ENCODE peak calls at places on chromosome 14, in nine cellular contexts. H is PC-9; P is Peyer's patch; Q is aorta; J is transverse colon; F is left ventricle myocardium inferior; U is dorsolateral prefrontal cortex; O is astrocyte; E is CD8-positive, alpha-beta memory T cell. T is an unnamed sample.

GRCh38 chr14:49250109-49250508 is 336.1 kb downstream of the RPS29 start:
- DNase-seq in H (no peak), P (no peak), Q (no peak), J (no peak), F (no peak), U (no peak), O (peak; percentile 54), E (no peak), T (no peak)

GRCh38 chr14:102040153-102040552 is 46.7 kb downstream of the HSP90AA1 start:
- DNase-seq in H (no peak), P (no peak), Q (no peak), J (no peak), F (no peak), U (no peak), O (no peak), E (no peak), T (no peak)

GRCh38 chr14:61525293-61526011 is 169.9 kb upstream of the HIF1A start:
- DNase-seq in H (peak; percentile 94), P (peak; percentile 65), Q (peak; percentile 84), J (peak; percentile 38), F (peak; percentile 65), U (no peak), O (peak; percentile 87), E (peak; percentile 37), T (peak; percentile 89)

GRCh38 chr14:105192866-105193731 is 12.0 kb upstream of the NUDT14 start:
- DNase-seq in H (no peak), P (no peak), Q (no peak), J (no peak), F (no peak), U (no peak), O (peak; percentile 28), E (no peak), T (no peak)

GRCh38 chr14:52641745-52642144 is 53.6 kb downstream of the ERO1A start:
- DNase-seq in H (no peak), P (no peak), Q (no peak), J (no peak), F (no peak), U (no peak), O (no peak), E (no peak), T (no peak)

GRCh38 chr14:103361868-103362267 is 23.3 kb upstream of the MARK3 start:
- DNase-seq in H (peak; percentile 58), P (no peak), Q (no peak), J (no peak), F (no peak), U (no peak), O (peak; percentile 96), E (no peak), T (no peak)

GRCh38 chr14:58808828-58809227 is 171.1 kb downstream of the DACT1 start:
- DNase-seq in H (no peak), P (no peak), Q (no peak), J (no peak), F (no peak), U (no peak), O (no peak), E (no peak), T (no peak)

GRCh38 chr14:55807059-55807499 is 227.1 kb downstream of the KTN1 start:
- DNase-seq in H (peak; percentile 83), P (peak; percentile 93), Q (peak; percentile 85), J (peak; percentile 96), F (peak; percentile 87), U (no peak), O (peak; percentile 85), E (peak; percentile 86), T (peak; percentile 81)

GRCh38 chr14:24392327-24393098 is 6.3 kb upstream of the NYNRIN start:
- DNase-seq in H (peak; percentile 49), P (no peak), Q (no peak), J (no peak), F (no peak), U (no peak), O (peak; percentile 46), E (no peak), T (no peak)

GRCh38 chr14:74459289-74459946 is 33.4 kb upstream of the SYNDIG1L start:
- DNase-seq in H (peak; percentile 65), P (no peak), Q (no peak), J (no peak), F (no peak), U (no peak), O (peak; percentile 23), E (no peak), T (peak; percentile 64)

GRCh38 chr14:28057286-28058011 is 709.1 kb upstream of the FOXG1 start:
- DNase-seq in H (no peak), P (no peak), Q (no peak), J (no peak), F (no peak), U (no peak), O (no peak), E (no peak), T (no peak)

GRCh38 chr14:78154827-78155226 is 15.3 kb upstream of the NRXN3 start:
- DNase-seq in H (no peak), P (no peak), Q (no peak), J (no peak), F (no peak), U (no peak), O (no peak), E (no peak), T (no peak)

GRCh38 chr14:36529062-36529461 is 9.0 kb upstream of the NKX2-1 start:
- DNase-seq in H (no peak), P (no peak), Q (no peak), J (no peak), F (no peak), U (no peak), O (no peak), E (no peak), T (no peak)

GRCh38 chr14:36767603-36768281 is 106.1 kb downstream of the PAX9 start:
- DNase-seq in H (peak; percentile 55), P (no peak), Q (no peak), J (no peak), F (no peak), U (no peak), O (peak; percentile 31), E (no peak), T (no peak)

GRCh38 chr14:105879503-105879866 is 353.1 kb downstream of the TMEM121 start:
- DNase-seq in H (no peak), P (no peak), Q (peak; percentile 38), J (no peak), F (no peak), U (no peak), O (no peak), E (no peak), T (peak; percentile 28)

GRCh38 chr14:92317511-92317910 is 5.5 kb upstream of the SLC24A4 start:
- DNase-seq in H (no peak), P (no peak), Q (no peak), J (no peak), F (no peak), U (no peak), O (peak; percentile 4), E (no peak), T (no peak)

GRCh38 chr14:74142523-74142922 is 57.8 kb downstream of the LIN52 start:
- DNase-seq in H (no peak), P (no peak), Q (no peak), J (no peak), F (no peak), U (no peak), O (no peak), E (no peak), T (no peak)

GRCh38 chr14:99793213-99794155 is at the start of gene EML1:
- DNase-seq in H (peak; percentile 51), P (peak; percentile 79), Q (peak; percentile 95), J (peak; percentile 69), F (peak; percentile 82), U (peak; percentile 86), O (peak; percentile 52), E (peak; percentile 70), T (peak; percentile 84)
- H3K4me3 ChIP-seq in H (peak within 1 kb of the TSS; percentile 47), P (peak within 1 kb of the TSS; percentile 71), Q (peak within 1 kb of the TSS; percentile 96), J (peak within 1 kb of the TSS; percentile 36), F (peak within 1 kb of the TSS; percentile 69), U (peak within 1 kb of the TSS; percentile 56), O (peak within 1 kb of the TSS; percentile 84), E (no peak within 1 kb of the TSS), T (peak within 1 kb of the TSS; percentile 82)

GRCh38 chr14:90796319-90796718 is 19.9 kb downstream of the TTC7B start:
- DNase-seq in H (no peak), P (no peak), Q (no peak), J (no peak), F (no peak), U (no peak), O (no peak), E (no peak), T (no peak)
- H3K27ac ChIP-seq in H (no peak overlapping the region), P (no peak overlapping the region), Q (no peak overlapping the region), J (no peak overlapping the region), F (no peak overlapping the region), U (peak overlapping the region; percentile 58), O (no peak overlapping the region), E (no peak overlapping the region), T (no peak overlapping the region)

DNA sequence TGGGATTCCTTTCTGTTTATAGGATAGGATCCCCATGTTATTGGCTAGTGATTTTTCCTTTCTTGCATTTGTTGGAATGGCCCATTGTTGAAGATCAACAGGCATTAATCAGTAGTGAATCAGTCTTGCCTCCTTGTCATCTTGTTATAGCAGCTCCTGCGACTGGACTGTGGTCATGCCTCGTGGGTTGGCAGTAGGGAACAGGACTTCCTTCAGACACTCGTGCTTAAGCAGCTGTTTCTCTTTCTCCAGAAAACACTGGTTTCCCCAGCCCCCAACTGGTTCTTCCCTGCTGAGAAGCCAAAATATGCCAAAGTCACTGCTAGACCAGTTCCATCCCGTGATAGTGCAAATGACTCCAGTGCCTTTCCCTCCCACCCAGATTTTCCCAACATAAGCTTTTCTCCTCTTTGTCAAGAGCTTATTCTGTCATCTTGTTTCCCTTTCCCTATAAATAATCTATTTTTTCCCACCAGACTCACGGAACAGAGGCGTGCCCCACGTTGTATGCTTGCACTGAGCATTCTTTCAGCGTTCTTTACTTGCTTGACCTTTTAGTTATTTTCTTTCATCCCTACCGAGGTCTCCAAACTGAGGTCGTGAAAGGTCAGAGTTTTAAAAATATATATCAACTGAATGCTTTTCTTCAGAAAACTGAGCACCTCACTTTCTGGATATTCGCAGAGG is 83.5 kb downstream of the SAMD4A start:
- DNase-seq in H (no peak), P (no peak), Q (peak; percentile 78), J (peak; percentile 34), F (no peak), U (no peak), O (peak; percentile 93), E (no peak), T (peak; percentile 78)
- H3K4me3 ChIP-seq in H (no peak overlapping the region), P (no peak overlapping the region), Q (no peak overlapping the region), J (no peak overlapping the region), F (peak overlapping the region; percentile 26), U (no peak overlapping the region), O (peak overlapping the region; percentile 17), E (no peak overlapping the region), T (peak overlapping the region; percentile 29)

DNA sequence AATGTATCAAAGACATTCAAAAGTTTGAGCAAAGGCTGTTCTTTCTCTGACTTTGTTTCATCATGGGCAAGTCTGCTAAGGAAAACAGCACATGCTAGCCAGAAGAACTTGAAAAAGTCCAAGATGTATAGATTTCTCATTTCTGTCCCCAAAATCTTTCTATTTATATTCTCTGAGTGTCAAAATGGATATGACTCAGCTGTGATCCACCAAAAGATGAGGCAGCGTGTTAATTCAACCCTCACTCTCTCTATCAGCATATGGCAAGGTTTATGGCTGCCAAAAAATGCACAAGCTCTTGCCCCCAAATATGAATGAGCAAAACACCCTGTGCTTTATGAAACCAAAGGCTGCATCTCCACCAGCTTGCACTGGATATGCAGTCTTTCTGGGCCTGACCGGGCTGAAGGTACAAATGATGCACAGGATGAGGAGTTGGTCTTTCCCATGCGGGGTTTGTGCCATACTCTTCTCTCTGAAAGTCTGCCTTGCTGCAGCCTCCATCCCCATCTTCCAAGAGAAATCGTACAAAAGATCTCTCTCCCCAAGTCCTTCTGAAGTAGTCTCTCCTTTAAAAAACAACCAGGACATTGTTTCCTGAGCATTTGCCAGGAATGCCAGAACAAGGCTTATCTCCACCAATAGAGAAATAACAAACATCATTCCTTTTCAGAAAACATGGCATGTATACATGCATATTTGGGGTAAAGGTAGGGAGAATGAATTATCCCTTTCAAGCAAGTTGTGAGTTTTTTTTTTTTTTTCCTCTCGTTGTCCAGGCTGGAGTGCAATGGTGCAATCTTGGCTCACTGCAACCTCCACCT is 203.4 kb downstream of the TMX1 start:
- DNase-seq in H (no peak), P (no peak), Q (no peak), J (no peak), F (no peak), U (no peak), O (peak; percentile 47), E (no peak), T (no peak)
- H3K27ac ChIP-seq in H (peak overlapping the region; percentile 93), P (no peak overlapping the region), Q (no peak overlapping the region), J (no peak overlapping the region), F (no peak overlapping the region), U (peak overlapping the region; percentile 16), O (peak overlapping the region; percentile 95), E (no peak overlapping the region), T (peak overlapping the region; percentile 25)